ENCODE peak calls at places on chromosomes 6 and 20, in nine cellular contexts. One of them, this sample, is unnamed.

GRCh38 chr6:21767891-21768659 is 174.5 kb downstream of the SOX4 start:
- DNase-seq in breast epithelium: no peak
- DNase-seq in psoas muscle: no peak
- DNase-seq in SK-N-DZ: no peak
- DNase-seq in T-helper 9 cell: no peak
- DNase-seq in adipocyte: peak; percentile 76
- DNase-seq in ecto neural progenitor cell: no peak
- DNase-seq in stimulated activated CD4-positive, alpha-beta T cell treated with anti-CD3 and anti-CD28 coated beads, Interleukin-15, amount 100 ng/mL, for 1 hour: no peak
- DNase-seq in neural crest cell: no peak
- DNase-seq in this sample: no peak

GRCh38 chr6:116410945-116411623 is 40.3 kb downstream of the DSE start:
- DNase-seq in stimulated activated CD4-positive, alpha-beta T cell treated with anti-CD3 and anti-CD28 coated beads, Interleukin-15, amount 100 ng/mL, for 1 hour: no peak
- DNase-seq in adipocyte: peak; percentile 64
- DNase-seq in T-helper 9 cell: no peak
- DNase-seq in SK-N-DZ: no peak
- DNase-seq in ecto neural progenitor cell: no peak
- DNase-seq in breast epithelium: no peak
- DNase-seq in neural crest cell: no peak
- DNase-seq in psoas muscle: peak; percentile 68
- DNase-seq in this sample: no peak

GRCh38 chr6:9789201-9789600 is 625.7 kb downstream of the TFAP2A start:
- DNase-seq in breast epithelium: no peak
- DNase-seq in adipocyte: peak; percentile 47
- DNase-seq in psoas muscle: no peak
- DNase-seq in SK-N-DZ: no peak
- DNase-seq in ecto neural progenitor cell: no peak
- DNase-seq in T-helper 9 cell: no peak
- DNase-seq in stimulated activated CD4-positive, alpha-beta T cell treated with anti-CD3 and anti-CD28 coated beads, Interleukin-15, amount 100 ng/mL, for 1 hour: no peak
- DNase-seq in neural crest cell: no peak
- DNase-seq in this sample: no peak

GRCh38 chr6:46748940-46749503 is 2.3 kb downstream of the ANKRD66 start:
- DNase-seq in T-helper 9 cell: no peak
- DNase-seq in breast epithelium: no peak
- DNase-seq in stimulated activated CD4-positive, alpha-beta T cell treated with anti-CD3 and anti-CD28 coated beads, Interleukin-15, amount 100 ng/mL, for 1 hour: no peak
- DNase-seq in psoas muscle: no peak
- DNase-seq in adipocyte: no peak
- DNase-seq in neural crest cell: no peak
- DNase-seq in SK-N-DZ: no peak
- DNase-seq in ecto neural progenitor cell: no peak
- DNase-seq in this sample: no peak

GRCh38 chr6:80271074-80271473 is 164.6 kb downstream of the BCKDHB start:
- DNase-seq in adipocyte: no peak
- DNase-seq in psoas muscle: no peak
- DNase-seq in T-helper 9 cell: no peak
- DNase-seq in stimulated activated CD4-positive, alpha-beta T cell treated with anti-CD3 and anti-CD28 coated beads, Interleukin-15, amount 100 ng/mL, for 1 hour: no peak
- DNase-seq in SK-N-DZ: no peak
- DNase-seq in ecto neural progenitor cell: no peak
- DNase-seq in neural crest cell: no peak
- DNase-seq in breast epithelium: no peak
- DNase-seq in this sample: no peak

GRCh38 chr20:17569616-17570346 is at the start of gene DSTN:
- DNase-seq in neural crest cell: peak; percentile 78
- DNase-seq in SK-N-DZ: peak; percentile 93
- DNase-seq in psoas muscle: peak; percentile 96
- DNase-seq in breast epithelium: peak; percentile 94
- DNase-seq in T-helper 9 cell: peak; percentile 81
- DNase-seq in stimulated activated CD4-positive, alpha-beta T cell treated with anti-CD3 and anti-CD28 coated beads, Interleukin-15, amount 100 ng/mL, for 1 hour: peak; percentile 73
- DNase-seq in adipocyte: peak; percentile 98
- DNase-seq in ecto neural progenitor cell: peak; percentile 97
- DNase-seq in this sample: no peak

GRCh38 chr20:4167261-4168004 is 152.1 kb upstream of the RNF24 start:
- DNase-seq in adipocyte: no peak
- DNase-seq in psoas muscle: no peak
- DNase-seq in ecto neural progenitor cell: no peak
- DNase-seq in stimulated activated CD4-positive, alpha-beta T cell treated with anti-CD3 and anti-CD28 coated beads, Interleukin-15, amount 100 ng/mL, for 1 hour: no peak
- DNase-seq in T-helper 9 cell: no peak
- DNase-seq in SK-N-DZ: no peak
- DNase-seq in neural crest cell: peak; percentile 44
- DNase-seq in breast epithelium: no peak
- DNase-seq in this sample: no peak

GRCh38 chr6:41974281-41974825 is 32.7 kb upstream of the CCND3 start:
- DNase-seq in psoas muscle: no peak
- DNase-seq in neural crest cell: no peak
- DNase-seq in stimulated activated CD4-positive, alpha-beta T cell treated with anti-CD3 and anti-CD28 coated beads, Interleukin-15, amount 100 ng/mL, for 1 hour: no peak
- DNase-seq in SK-N-DZ: no peak
- DNase-seq in adipocyte: no peak
- DNase-seq in T-helper 9 cell: no peak
- DNase-seq in ecto neural progenitor cell: no peak
- DNase-seq in breast epithelium: no peak
- DNase-seq in this sample: no peak

GRCh38 chr20:4040283-4041179 is 25.2 kb upstream of the RNF24 start:
- DNase-seq in neural crest cell: no peak
- DNase-seq in SK-N-DZ: no peak
- DNase-seq in T-helper 9 cell: no peak
- DNase-seq in adipocyte: no peak
- DNase-seq in breast epithelium: no peak
- DNase-seq in psoas muscle: no peak
- DNase-seq in stimulated activated CD4-positive, alpha-beta T cell treated with anti-CD3 and anti-CD28 coated beads, Interleukin-15, amount 100 ng/mL, for 1 hour: no peak
- DNase-seq in ecto neural progenitor cell: no peak
- DNase-seq in this sample: no peak

This sample was measured in smooth muscle cell of the brain vasculature.